ENCODE peak calls at places on chromosomes 12 and 14, in seven cellular contexts. One of them, this sample, is unnamed.

GRCh38 chr14:32984531-32984930 is 45.9 kb downstream of the NPAS3 start:
- DNase-seq in heart right ventricle: no peak
- DNase-seq in cardiac muscle cell: no peak
- DNase-seq in SK-N-SH: no peak
- DNase-seq in HFF-Myc: no peak
- DNase-seq in stomach: no peak
- DNase-seq in HCT116: no peak
- DNase-seq in this sample: no peak

GRCh38 chr14:95217391-95217900 is 60.1 kb upstream of the DICER1 start:
- DNase-seq in heart right ventricle: no peak
- DNase-seq in cardiac muscle cell: no peak
- DNase-seq in SK-N-SH: no peak
- DNase-seq in HFF-Myc: no peak
- DNase-seq in stomach: no peak
- DNase-seq in HCT116: no peak
- DNase-seq in this sample: no peak

GRCh38 chr12:106452309-106452708 is 94.8 kb downstream of the POLR3B start:
- DNase-seq in heart right ventricle: no peak
- DNase-seq in cardiac muscle cell: no peak
- DNase-seq in SK-N-SH: no peak
- DNase-seq in HFF-Myc: no peak
- DNase-seq in stomach: no peak
- DNase-seq in HCT116: no peak
- DNase-seq in this sample: no peak

GRCh38 chr12:32595251-32595650 is 83.8 kb upstream of the DNM1L start:
- DNase-seq in heart right ventricle: no peak
- DNase-seq in cardiac muscle cell: peak; percentile 20
- DNase-seq in SK-N-SH: no peak
- DNase-seq in HFF-Myc: peak; percentile 74
- DNase-seq in stomach: no peak
- DNase-seq in HCT116: no peak
- DNase-seq in this sample: peak; percentile 28

GRCh38 chr12:114747156-114747555 is 63.2 kb upstream of the TBX3 start:
- DNase-seq in heart right ventricle: no peak
- DNase-seq in cardiac muscle cell: no peak
- DNase-seq in SK-N-SH: no peak
- DNase-seq in HFF-Myc: no peak
- DNase-seq in stomach: no peak
- DNase-seq in HCT116: no peak
- DNase-seq in this sample: no peak

GRCh38 chr14:101127239-101127638 is 223.7 kb upstream of the RTL1 start:
- DNase-seq in heart right ventricle: no peak
- DNase-seq in cardiac muscle cell: no peak
- DNase-seq in SK-N-SH: peak; percentile 86
- DNase-seq in HFF-Myc: no peak
- DNase-seq in stomach: peak; percentile 9
- DNase-seq in HCT116: no peak
- DNase-seq in this sample: no peak

GRCh38 chr14:72629534-72629933 is 264.4 kb downstream of the DPF3 start:
- DNase-seq in heart right ventricle: no peak
- DNase-seq in cardiac muscle cell: no peak
- DNase-seq in SK-N-SH: no peak
- DNase-seq in HFF-Myc: no peak
- DNase-seq in stomach: no peak
- DNase-seq in HCT116: no peak
- DNase-seq in this sample: no peak

GRCh38 chr12:119911147-119911546 is 34.0 kb upstream of the CIT start:
- DNase-seq in heart right ventricle: no peak
- DNase-seq in cardiac muscle cell: peak; percentile 3
- DNase-seq in SK-N-SH: no peak
- DNase-seq in HFF-Myc: peak; percentile 29
- DNase-seq in stomach: no peak
- DNase-seq in HCT116: no peak
- DNase-seq in this sample: peak; percentile 8

GRCh38 chr12:125509195-125509594 is 444.0 kb downstream of the AACS start:
- DNase-seq in heart right ventricle: no peak
- DNase-seq in cardiac muscle cell: no peak
- DNase-seq in SK-N-SH: no peak
- DNase-seq in HFF-Myc: no peak
- DNase-seq in stomach: no peak
- DNase-seq in HCT116: no peak
- DNase-seq in this sample: no peak

GRCh38 chr12:109927622-109928021 is 27.5 kb downstream of the TCHP start:
- DNase-seq in heart right ventricle: no peak
- DNase-seq in cardiac muscle cell: peak; percentile 56
- DNase-seq in SK-N-SH: peak; percentile 75
- DNase-seq in HFF-Myc: no peak
- DNase-seq in stomach: peak; percentile 27
- DNase-seq in HCT116: peak; percentile 28
- DNase-seq in this sample: peak; percentile 67

GRCh38 chr14:77391441-77391840 is 14.3 kb downstream of the SAMD15 start:
- DNase-seq in heart right ventricle: no peak
- DNase-seq in cardiac muscle cell: no peak
- DNase-seq in SK-N-SH: no peak
- DNase-seq in HFF-Myc: no peak
- DNase-seq in stomach: no peak
- DNase-seq in HCT116: no peak
- DNase-seq in this sample: no peak

GRCh38 chr12:94561943-94562411 is 88.4 kb downstream of the TMCC3 start:
- DNase-seq in heart right ventricle: peak; percentile 61
- DNase-seq in cardiac muscle cell: no peak
- DNase-seq in SK-N-SH: peak; percentile 83
- DNase-seq in HFF-Myc: no peak
- DNase-seq in stomach: peak; percentile 79
- DNase-seq in HCT116: no peak
- DNase-seq in this sample: peak; percentile 87

GRCh38 chr12:96141216-96141944 is 52.8 kb upstream of the ELK3 start:
- DNase-seq in heart right ventricle: no peak
- DNase-seq in cardiac muscle cell: peak; percentile 74
- DNase-seq in SK-N-SH: no peak
- DNase-seq in HFF-Myc: no peak
- DNase-seq in stomach: no peak
- DNase-seq in HCT116: no peak
- DNase-seq in this sample: no peak

GRCh38 chr14:100211893-100212292 is 27.1 kb upstream of the YY1 start:
- DNase-seq in heart right ventricle: no peak
- DNase-seq in cardiac muscle cell: no peak
- DNase-seq in SK-N-SH: no peak
- DNase-seq in HFF-Myc: no peak
- DNase-seq in stomach: no peak
- DNase-seq in HCT116: no peak
- DNase-seq in this sample: no peak

GRCh38 chr12:101891462-101891971 is 14.1 kb downstream of the DRAM1 start:
- DNase-seq in heart right ventricle: no peak
- DNase-seq in cardiac muscle cell: peak; percentile 61
- DNase-seq in SK-N-SH: no peak
- DNase-seq in HFF-Myc: peak; percentile 55
- DNase-seq in stomach: peak; percentile 71
- DNase-seq in HCT116: no peak
- DNase-seq in this sample: peak; percentile 31

GRCh38 chr12:76883826-76884225 is 5.0 kb upstream of the CSRP2 start:
- DNase-seq in heart right ventricle: peak; percentile 62
- DNase-seq in cardiac muscle cell: peak; percentile 96
- DNase-seq in SK-N-SH: no peak
- DNase-seq in HFF-Myc: no peak
- DNase-seq in stomach: no peak
- DNase-seq in HCT116: no peak
- DNase-seq in this sample: peak; percentile 73

GRCh38 chr12:52151153-52151858 is 40.5 kb downstream of the KRT80 start:
- DNase-seq in heart right ventricle: no peak
- DNase-seq in cardiac muscle cell: no peak
- DNase-seq in SK-N-SH: no peak
- DNase-seq in HFF-Myc: no peak
- DNase-seq in stomach: no peak
- DNase-seq in HCT116: no peak
- DNase-seq in this sample: no peak

GRCh38 chr12:106030210-106031175 is 108.3 kb downstream of the NUAK1 start:
- DNase-seq in heart right ventricle: no peak
- DNase-seq in cardiac muscle cell: peak; percentile 97
- DNase-seq in SK-N-SH: peak; percentile 15
- DNase-seq in HFF-Myc: peak; percentile 62
- DNase-seq in stomach: no peak
- DNase-seq in HCT116: no peak
- DNase-seq in this sample: peak; percentile 35

GRCh38 chr14:23154876-23155587 is 28.4 kb downstream of the SLC7A8 start:
- DNase-seq in heart right ventricle: peak; percentile 71
- DNase-seq in cardiac muscle cell: peak; percentile 98
- DNase-seq in SK-N-SH: no peak
- DNase-seq in HFF-Myc: peak; percentile 89
- DNase-seq in stomach: peak; percentile 89
- DNase-seq in HCT116: no peak
- DNase-seq in this sample: peak; percentile 64

GRCh38 chr12:111194703-111195051 is 174.2 kb downstream of the PHETA1 start:
- DNase-seq in heart right ventricle: no peak
- DNase-seq in cardiac muscle cell: no peak
- DNase-seq in SK-N-SH: no peak
- DNase-seq in HFF-Myc: no peak
- DNase-seq in stomach: no peak
- DNase-seq in HCT116: no peak
- DNase-seq in this sample: no peak

GRCh38 chr14:92748259-92749016 is at the start of gene LGMN:
- DNase-seq in heart right ventricle: peak; percentile 96
- DNase-seq in cardiac muscle cell: peak; percentile 95
- DNase-seq in SK-N-SH: peak; percentile 95
- DNase-seq in HFF-Myc: peak; percentile 54
- DNase-seq in stomach: peak; percentile 97
- DNase-seq in HCT116: peak; percentile 88
- DNase-seq in this sample: peak; percentile 95

GRCh38 chr12:77299001-77299400 is 233.6 kb upstream of the E2F7 start:
- DNase-seq in heart right ventricle: no peak
- DNase-seq in cardiac muscle cell: no peak
- DNase-seq in SK-N-SH: no peak
- DNase-seq in HFF-Myc: peak; percentile 35
- DNase-seq in stomach: no peak
- DNase-seq in HCT116: no peak
- DNase-seq in this sample: peak; percentile 1

GRCh38 chr14:64465856-64466554 is 706 bp downstream of the AKAP5 start:
- DNase-seq in heart right ventricle: no peak
- DNase-seq in cardiac muscle cell: peak; percentile 75
- DNase-seq in SK-N-SH: peak; percentile 52
- DNase-seq in HFF-Myc: no peak
- DNase-seq in stomach: no peak
- DNase-seq in HCT116: no peak
- DNase-seq in this sample: peak; percentile 18

GRCh38 chr12:69755302-69755701 is 16.6 kb downstream of the RAB3IP start:
- DNase-seq in heart right ventricle: no peak
- DNase-seq in cardiac muscle cell: no peak
- DNase-seq in SK-N-SH: no peak
- DNase-seq in HFF-Myc: no peak
- DNase-seq in stomach: no peak
- DNase-seq in HCT116: no peak
- DNase-seq in this sample: no peak

GRCh38 chr12:5456906-5457305 is 25.0 kb downstream of the NTF3 start:
- DNase-seq in heart right ventricle: no peak
- DNase-seq in cardiac muscle cell: peak; percentile 77
- DNase-seq in SK-N-SH: no peak
- DNase-seq in HFF-Myc: no peak
- DNase-seq in stomach: no peak
- DNase-seq in HCT116: no peak
- DNase-seq in this sample: no peak

GRCh38 chr12:59119676-59120075 is 199.4 kb upstream of the LRIG3 start:
- DNase-seq in heart right ventricle: no peak
- DNase-seq in cardiac muscle cell: peak; percentile 72
- DNase-seq in SK-N-SH: no peak
- DNase-seq in HFF-Myc: no peak
- DNase-seq in stomach: no peak
- DNase-seq in HCT116: no peak
- DNase-seq in this sample: peak; percentile 53

GRCh38 chr12:130754234-130755001 is 38.3 kb upstream of the RIMBP2 start:
- DNase-seq in heart right ventricle: no peak
- DNase-seq in cardiac muscle cell: no peak
- DNase-seq in SK-N-SH: no peak
- DNase-seq in HFF-Myc: no peak
- DNase-seq in stomach: no peak
- DNase-seq in HCT116: no peak
- DNase-seq in this sample: no peak

GRCh38 chr12:93020998-93021597 is 92.0 kb upstream of the EEA1 start:
- DNase-seq in heart right ventricle: no peak
- DNase-seq in cardiac muscle cell: peak; percentile 37
- DNase-seq in SK-N-SH: no peak
- DNase-seq in HFF-Myc: no peak
- DNase-seq in stomach: no peak
- DNase-seq in HCT116: no peak
- DNase-seq in this sample: no peak

GRCh38 chr14:49512147-49512551 is 74.0 kb downstream of the RPS29 start:
- DNase-seq in heart right ventricle: no peak
- DNase-seq in cardiac muscle cell: peak; percentile 34
- DNase-seq in SK-N-SH: no peak
- DNase-seq in HFF-Myc: peak; percentile 11
- DNase-seq in stomach: no peak
- DNase-seq in HCT116: peak; percentile 16
- DNase-seq in this sample: peak; percentile 75

GRCh38 chr12:128693771-128694170 is 130.0 kb downstream of the SLC15A4 start:
- DNase-seq in heart right ventricle: no peak
- DNase-seq in cardiac muscle cell: no peak
- DNase-seq in SK-N-SH: no peak
- DNase-seq in HFF-Myc: no peak
- DNase-seq in stomach: no peak
- DNase-seq in HCT116: no peak
- DNase-seq in this sample: no peak
- TF ChIP-seq CTCF in heart right ventricle: no peak
- TF ChIP-seq CTCF in cardiac muscle cell: no peak
- TF ChIP-seq CTCF in SK-N-SH: no peak
- TF ChIP-seq CTCF in HFF-Myc: no peak
- TF ChIP-seq CTCF in stomach: no peak
- TF ChIP-seq CTCF in HCT116: no peak
- TF ChIP-seq CTCF in this sample: no peak

GRCh38 chr12:113135178-113136127 is at the start of gene RASAL1:
- DNase-seq in heart right ventricle: no peak
- DNase-seq in cardiac muscle cell: no peak
- DNase-seq in SK-N-SH: peak; percentile 81
- DNase-seq in HFF-Myc: no peak
- DNase-seq in stomach: peak; percentile 79
- DNase-seq in HCT116: peak; percentile 75
- DNase-seq in this sample: peak; percentile 52
- TF ChIP-seq CTCF in heart right ventricle: peak; percentile 41
- TF ChIP-seq CTCF in cardiac muscle cell: peak; percentile 21
- TF ChIP-seq CTCF in SK-N-SH: peak; percentile 27
- TF ChIP-seq CTCF in HFF-Myc: peak; percentile 28
- TF ChIP-seq CTCF in stomach: peak; percentile 11
- TF ChIP-seq CTCF in HCT116: peak; percentile 37
- TF ChIP-seq CTCF in this sample: peak; percentile 47

DNA sequence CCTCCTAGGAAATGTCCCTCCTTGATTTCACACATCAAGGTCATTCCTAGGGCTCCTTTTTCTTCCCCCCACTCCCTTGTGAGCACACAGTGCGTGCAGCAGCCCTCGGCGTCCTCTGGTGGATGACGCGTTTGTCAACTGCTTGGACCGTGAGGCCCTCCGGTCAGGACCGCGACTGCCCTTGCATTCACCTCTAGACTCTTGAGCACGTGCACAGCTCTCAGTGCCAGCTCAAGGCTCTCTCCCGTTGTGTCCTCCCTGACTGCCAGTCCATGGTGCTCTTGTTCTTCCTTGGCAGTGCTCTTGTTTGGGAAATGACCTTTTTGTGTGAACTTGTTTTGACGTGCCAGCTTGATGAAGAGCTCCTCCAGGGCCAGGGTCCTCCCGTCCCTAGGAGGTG is 67.9 kb downstream of the TSPAN9 start:
- DNase-seq in heart right ventricle: peak; percentile 71
- DNase-seq in cardiac muscle cell: no peak
- DNase-seq in SK-N-SH: peak; percentile 10
- DNase-seq in HFF-Myc: no peak
- DNase-seq in stomach: no peak
- DNase-seq in HCT116: no peak
- DNase-seq in this sample: no peak
- TF ChIP-seq CTCF in heart right ventricle: no peak
- TF ChIP-seq CTCF in cardiac muscle cell: no peak
- TF ChIP-seq CTCF in SK-N-SH: no peak
- TF ChIP-seq CTCF in HFF-Myc: no peak
- TF ChIP-seq CTCF in stomach: no peak
- TF ChIP-seq CTCF in HCT116: no peak
- TF ChIP-seq CTCF in this sample: no peak

GRCh38 chr14:81618695-81619094 is 85.0 kb upstream of the SEL1L start:
- DNase-seq in heart right ventricle: no peak
- DNase-seq in cardiac muscle cell: no peak
- DNase-seq in SK-N-SH: no peak
- DNase-seq in HFF-Myc: no peak
- DNase-seq in stomach: no peak
- DNase-seq in HCT116: no peak
- DNase-seq in this sample: no peak
- TF ChIP-seq CTCF in heart right ventricle: no peak
- TF ChIP-seq CTCF in cardiac muscle cell: no peak
- TF ChIP-seq CTCF in SK-N-SH: no peak
- TF ChIP-seq CTCF in HFF-Myc: no peak
- TF ChIP-seq CTCF in stomach: no peak
- TF ChIP-seq CTCF in HCT116: no peak
- TF ChIP-seq CTCF in this sample: no peak

This sample was measured in MCF 10A.